ENCODE peak calls at places on chromosomes 2 and 18, in four cellular contexts. T, O, J and L are unnamed samples.

GRCh38 chr2:110770308-110770695 is 37.9 kb downstream of the ACOXL start:
- DNase-seq in T (no peak), O (no peak), J (no peak), L (no peak)

GRCh38 chr18:49123431-49123830 is 172.7 kb upstream of the SMAD7 start:
- DNase-seq in T (no peak), O (no peak), J (no peak), L (no peak)

GRCh38 chr2:112055110-112055832 is at the start of gene TMEM87B:
- DNase-seq in T (peak), O (peak), J (peak), L (peak)

GRCh38 chr2:26300234-26300641 is 45.7 kb upstream of the SELENOI start:
- DNase-seq in T (no peak), O (no peak), J (peak), L (no peak)

GRCh38 chr2:103008586-103008985 is 246.8 kb downstream of the TMEM182 start:
- DNase-seq in T (peak), O (peak), J (no peak), L (peak)

GRCh38 chr18:44823782-44824181 is 143.1 kb downstream of the SETBP1 start:
- DNase-seq in T (no peak), O (no peak), J (peak), L (no peak)

GRCh38 chr2:77428946-77429345 is 93.2 kb downstream of the LRRTM4 start:
- DNase-seq in T (no peak), O (no peak), J (no peak), L (no peak)

GRCh38 chr2:196453613-196454047 is 185.9 kb upstream of the CCDC150 start:
- DNase-seq in T (peak), O (peak), J (peak), L (peak)

GRCh38 chr2:134155134-134155533 is 98.7 kb upstream of the MGAT5 start:
- DNase-seq in T (no peak), O (no peak), J (no peak), L (no peak)

GRCh38 chr2:73823916-73824523 is 4.7 kb upstream of the STAMBP start:
- DNase-seq in T (no peak), O (peak), J (peak), L (peak)

GRCh38 chr2:234500394-234501006 is 3.6 kb upstream of the ARL4C start:
- DNase-seq in T (peak), O (peak), J (peak), L (peak)

GRCh38 chr2:238079874-238080327 is 19.1 kb downstream of the SCLY start:
- DNase-seq in T (no peak), O (no peak), J (no peak), L (no peak)

GRCh38 chr2:235570256-235570655 is 76.4 kb downstream of the AGAP1 start:
- DNase-seq in T (no peak), O (no peak), J (peak), L (no peak)

GRCh38 chr2:157173740-157174184 is 83.7 kb upstream of the GALNT5 start:
- DNase-seq in T (no peak), O (no peak), J (peak), L (no peak)

GRCh38 chr2:181763423-181763822 is 83.1 kb upstream of the NEUROD1 start:
- DNase-seq in T (no peak), O (no peak), J (no peak), L (no peak)

GRCh38 chr2:22035333-22035964 is 911.7 kb downstream of the TDRD15 start:
- DNase-seq in T (no peak), O (no peak), J (peak), L (no peak)

DNA sequence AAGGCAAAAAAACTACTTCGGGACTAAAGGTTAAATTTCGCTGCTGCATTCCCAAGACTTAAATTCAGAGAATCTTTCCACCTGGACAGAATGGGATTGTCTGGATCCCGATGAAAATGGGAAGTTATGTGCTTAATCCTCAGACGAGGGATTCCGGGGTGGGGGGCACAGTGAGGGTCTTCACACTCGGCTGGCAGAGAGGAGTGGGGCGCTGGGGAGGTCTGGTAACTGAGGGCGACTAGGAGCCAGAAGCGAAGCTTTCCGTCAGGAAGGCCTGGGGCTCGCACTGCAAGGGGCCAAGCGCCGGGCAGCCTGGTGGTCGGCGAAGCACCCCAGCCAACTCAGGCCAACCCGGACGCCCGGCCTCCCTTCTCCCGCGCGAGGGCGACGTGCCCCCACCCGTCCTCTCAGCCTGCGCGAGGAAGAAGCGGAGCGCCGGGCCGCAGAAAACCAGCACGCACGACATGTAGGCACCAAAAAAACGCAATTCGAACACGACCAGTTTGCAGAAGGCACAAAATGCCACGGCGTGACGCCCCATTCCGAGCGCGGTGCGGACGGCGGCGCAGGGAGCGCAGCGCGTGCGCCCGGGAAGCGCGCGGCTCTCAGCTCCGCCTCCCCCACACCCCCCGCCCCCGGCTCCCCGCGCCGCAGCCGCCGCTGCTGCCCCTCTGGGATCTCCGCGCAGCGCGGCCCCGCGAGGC is 188.1 kb downstream of the ZEB2 start:
- DNase-seq in T (peak), O (no peak), J (no peak), L (peak)
- TF ChIP-seq CTCF in T (no peak), O (no peak), J (peak), L (no peak)

GRCh38 chr2:225282858-225283693 is 116.4 kb upstream of the NYAP2 start:
- DNase-seq in T (peak), O (peak), J (peak), L (peak)
- TF ChIP-seq CTCF in T (peak), O (peak), J (peak), L (peak)

GRCh38 chr2:127909019-127909418 is 23.3 kb upstream of the AMMECR1L start:
- DNase-seq in T (no peak), O (no peak), J (no peak), L (no peak)
- TF ChIP-seq CTCF in T (no peak), O (no peak), J (no peak), L (no peak)

GRCh38 chr2:33670392-33670937 is 71.4 kb upstream of the FAM98A start:
- DNase-seq in T (peak), O (no peak), J (no peak), L (no peak)
- TF ChIP-seq CTCF in T (peak), O (no peak), J (no peak), L (peak)

GRCh38 chr18:21444465-21445023 is 156.0 kb downstream of the ESCO1 start:
- DNase-seq in T (peak), O (peak), J (peak), L (peak)
- TF ChIP-seq CTCF in T (peak), O (peak), J (peak), L (peak)